ENCODE peak calls at places on chromosomes 11 and 22, in seven cellular contexts. W, L, T, P, A, Q and X are unnamed samples. For H3K27me3, the result is how much of the 10 kb centered on the place peaks cover.

GRCh38 chr11:2193099-2193886 is 21.7 kb upstream of the TH start:
- DNase-seq in L (peak), A (peak), T (peak), P (no peak), W (peak), Q (no peak), X (peak)

GRCh38 chr22:39530692-39531331 is 1.7 kb downstream of the RPS19BP1 start:
- DNase-seq in T (no peak), L (no peak), W (no peak), Q (no peak), A (no peak), P (peak), X (no peak)

GRCh38 chr11:911031-911889 is 650 bp upstream of the CHID1 start:
- DNase-seq in L (peak), A (peak), P (peak), W (peak), T (no peak), Q (no peak), X (peak)

GRCh38 chr22:18987765-18988164 is 51.7 kb upstream of the PRODH start:
- DNase-seq in L (no peak), W (no peak), T (no peak), P (no peak), A (peak), Q (no peak), X (no peak)

GRCh38 chr11:12581923-12582322 is 92.3 kb upstream of the TEAD1 start:
- DNase-seq in Q (no peak), A (no peak), L (no peak), T (no peak), W (no peak), P (peak), X (no peak)

GRCh38 chr11:121615506-121615905 is 162.7 kb upstream of the SORL1-AS1 start:
- DNase-seq in L (no peak), Q (no peak), A (no peak), P (peak), T (no peak), W (no peak), X (no peak)

GRCh38 chr11:109140426-109140825 is 281.6 kb upstream of the C11orf87 start:
- DNase-seq in P (no peak), T (no peak), Q (no peak), A (no peak), L (no peak), W (no peak), X (no peak)

GRCh38 chr11:57235761-57236703 is 1.0 kb downstream of the APLNR start:
- DNase-seq in A (no peak), W (no peak), P (no peak), L (no peak), Q (no peak), T (peak), X (no peak)

GRCh38 chr11:134346101-134346975 is 14.6 kb downstream of the GLB1L2 start:
- DNase-seq in P (no peak), L (no peak), A (no peak), Q (no peak), T (peak), W (no peak), X (no peak)

GRCh38 chr22:25736378-25737011 is 5.5 kb upstream of the MYO18B start:
- DNase-seq in W (no peak), Q (no peak), L (no peak), A (no peak), P (no peak), T (no peak), X (peak)

GRCh38 chr11:130909650-130910049 is 6.6 kb downstream of the SNX19 start:
- DNase-seq in L (no peak), T (no peak), W (no peak), P (peak), A (no peak), Q (no peak), X (no peak)

GRCh38 chr11:57275582-57275981 is 38.5 kb upstream of the APLNR start:
- DNase-seq in Q (no peak), L (no peak), P (peak), T (no peak), W (no peak), A (no peak), X (no peak)

GRCh38 chr11:47257518-47258316 is at the start of gene NR1H3:
- DNase-seq in P (peak), W (peak), T (peak), A (peak), Q (peak), L (peak), X (peak)

DNA sequence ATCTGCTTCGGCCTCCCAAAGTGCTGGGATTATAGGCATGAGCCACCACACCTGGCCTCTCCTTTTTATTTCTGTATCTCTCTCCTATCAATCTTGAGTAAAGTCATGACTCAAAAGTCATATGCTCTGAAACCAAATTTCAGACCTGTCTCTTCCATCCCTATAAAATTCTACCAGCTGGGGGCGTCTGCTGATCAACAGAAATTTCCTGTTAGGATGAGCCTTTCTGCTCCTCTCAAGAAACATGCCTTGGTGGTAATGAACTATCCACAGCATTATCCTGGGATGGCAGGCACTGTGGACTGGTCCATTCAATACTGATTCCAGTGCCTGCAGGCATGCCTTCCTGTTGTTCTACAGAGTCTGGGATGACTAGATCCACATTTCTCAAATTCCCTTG is 472.6 kb downstream of the NELL1 start:
- DNase-seq in W (no peak), A (no peak), Q (no peak), P (no peak), T (no peak), L (no peak), X (no peak)
- TF ChIP-seq CTCF in W (no peak), A (no peak), Q (no peak), P (no peak), T (no peak), L (no peak), X (peak)

DNA sequence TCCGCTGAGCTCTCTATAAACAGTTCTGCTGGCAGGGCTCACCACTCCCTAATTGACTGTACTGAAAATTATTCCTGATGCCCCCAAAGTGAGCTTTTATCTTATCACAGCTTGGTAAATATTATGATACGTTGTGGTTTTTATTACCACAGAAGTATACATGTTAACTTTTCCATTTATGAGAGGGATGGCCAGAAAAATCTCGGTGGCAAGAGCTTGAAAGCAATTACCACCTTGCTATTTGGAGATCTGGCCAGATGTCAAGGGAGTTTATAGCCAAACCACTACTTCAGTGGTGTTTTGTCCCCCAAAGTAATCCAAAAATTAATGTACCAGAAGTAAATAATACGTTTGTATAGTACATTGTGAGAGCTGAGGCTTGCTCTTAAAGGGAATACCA is 75.4 kb upstream of the RCN1 start:
- DNase-seq in Q (no peak), L (no peak), T (no peak), P (no peak), A (no peak), W (no peak), X (no peak)
- H3K27me3 ChIP-seq in Q (under half), L (under half), T (under half), P (under half), A (under half), W (under half), X (under half)

GRCh38 chr11:65503606-65503922 is 4.7 kb downstream of the MALAT1 start:
- DNase-seq in W (no peak), T (no peak), A (no peak), P (peak), Q (no peak), L (no peak), X (no peak)

GRCh38 chr11:65501005-65501529 is 2.2 kb downstream of the MALAT1 start:
- DNase-seq in P (peak), Q (no peak), W (no peak), A (no peak), T (no peak), L (no peak), X (no peak)

GRCh38 chr11:65501530-65502273 is 2.9 kb downstream of the MALAT1 start:
- DNase-seq in Q (no peak), W (no peak), T (no peak), L (no peak), A (no peak), P (peak), X (no peak)

GRCh38 chr11:65502852-65503603 is 4.2 kb downstream of the MALAT1 start:
- DNase-seq in W (no peak), Q (peak), L (no peak), A (no peak), T (no peak), P (peak), X (no peak)

DNA sequence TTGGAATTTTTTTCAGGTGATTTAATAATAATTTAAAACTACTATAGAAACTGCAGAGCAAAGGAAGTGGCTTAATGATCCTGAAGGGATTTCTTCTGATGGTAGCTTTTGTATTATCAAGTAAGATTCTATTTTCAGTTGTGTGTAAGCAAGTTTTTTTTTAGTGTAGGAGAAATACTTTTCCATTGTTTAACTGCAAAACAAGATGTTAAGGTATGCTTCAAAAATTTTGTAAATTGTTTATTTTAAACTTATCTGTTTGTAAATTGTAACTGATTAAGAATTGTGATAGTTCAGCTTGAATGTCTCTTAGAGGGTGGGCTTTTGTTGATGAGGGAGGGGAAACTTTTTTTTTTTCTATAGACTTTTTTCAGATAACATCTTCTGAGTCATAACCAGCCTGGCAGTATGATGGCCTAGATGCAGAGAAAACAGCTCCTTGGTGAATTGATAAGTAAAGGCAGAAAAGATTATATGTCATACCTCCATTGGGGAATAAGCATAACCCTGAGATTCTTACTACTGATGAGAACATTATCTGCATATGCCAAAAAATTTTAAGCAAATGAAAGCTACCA is 3.5 kb downstream of the MALAT1 start:
- DNase-seq in A (no peak), P (peak), Q (no peak), W (no peak), T (no peak), L (no peak), X (no peak)
- TF ChIP-seq POLR2A in A (no peak), P (no peak), Q (no peak), W (no peak), T (no peak), L (no peak), X (no peak)

GRCh38 chr11:110173775-110174644 is 80.8 kb downstream of the ZC3H12C start:
- DNase-seq in T (no peak), W (peak), L (peak), Q (peak), A (peak), P (peak), X (peak)
- TF ChIP-seq CTCF in T (peak), W (peak), L (peak), Q (peak), A (peak), P (peak), X (peak)

GRCh38 chr11:20672575-20672974 is 3.2 kb downstream of the NELL1 start:
- DNase-seq in A (no peak), T (no peak), Q (no peak), W (no peak), L (no peak), P (no peak), X (no peak)
- H3K27me3 ChIP-seq in A (under half), T (under half), Q (half or more), W (under half), L (half or more), P (under half), X (under half)

DNA sequence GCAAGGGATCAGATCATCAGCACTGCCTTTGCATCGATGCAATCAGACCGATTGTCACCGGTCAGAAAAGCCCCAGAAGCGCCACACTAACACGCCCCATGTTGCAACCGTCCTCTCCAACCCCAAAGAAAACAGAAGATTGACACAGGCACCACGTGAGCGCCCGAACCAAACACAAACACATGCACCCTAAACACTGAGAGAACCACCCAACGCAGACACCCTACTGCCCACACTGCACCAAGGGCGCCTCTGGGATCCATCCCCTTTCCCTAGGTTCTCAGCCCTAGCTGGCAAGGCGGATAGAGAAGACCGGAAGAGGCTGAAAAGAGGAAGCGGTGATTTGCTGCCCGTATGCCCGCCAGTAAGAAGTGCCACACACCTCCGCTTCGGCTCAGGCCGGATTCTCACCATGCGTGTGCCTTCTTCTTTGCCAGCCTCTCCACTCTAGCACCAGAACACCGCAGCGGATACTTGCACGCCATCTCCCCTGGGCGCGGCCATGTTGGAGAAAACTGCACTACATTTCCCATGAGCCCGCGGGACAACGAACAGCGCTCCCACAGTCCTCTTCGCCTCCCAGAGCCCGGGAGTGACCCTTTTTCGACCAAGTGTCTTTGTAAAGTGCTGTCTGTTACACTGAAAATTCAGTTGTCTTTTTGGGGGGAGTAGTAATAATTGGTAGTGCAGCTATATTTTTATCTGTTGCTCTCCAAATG is at the start of gene ALKBH8:
- DNase-seq in Q (peak), T (peak), A (peak), P (peak), L (peak), W (peak), X (peak)
- TF ChIP-seq POLR2A in Q (no peak), T (peak), A (peak), P (no peak), L (no peak), W (no peak), X (no peak)

GRCh38 chr11:71341596-71341995 is 89.2 kb upstream of the SHANK2 start:
- DNase-seq in W (no peak), T (no peak), L (no peak), P (no peak), A (no peak), Q (no peak), X (no peak)

GRCh38 chr11:71341173-71341572 is 88.8 kb upstream of the SHANK2 start:
- DNase-seq in Q (no peak), P (no peak), T (no peak), L (no peak), W (no peak), A (no peak), X (peak)

GRCh38 chr11:71342116-71342515 is 89.7 kb upstream of the SHANK2 start:
- DNase-seq in W (no peak), A (no peak), L (no peak), Q (no peak), T (no peak), P (peak), X (no peak)

GRCh38 chr11:71343828-71344400 is 91.5 kb upstream of the SHANK2 start:
- DNase-seq in Q (no peak), P (no peak), A (no peak), T (no peak), W (no peak), L (no peak), X (no peak)

GRCh38 chr11:71342951-71343827 is 90.8 kb upstream of the SHANK2 start:
- DNase-seq in T (no peak), L (peak), A (peak), Q (no peak), P (peak), W (peak), X (peak)
- TF ChIP-seq CTCF in T (peak), L (peak), A (peak), Q (no peak), P (peak), W (peak), X (no peak)